ENCODE peak calls at places on chromosomes 4 and X, in nine cellular contexts. I, K, S, F, H, J, B, D and E are unnamed samples.

GRCh38 chrX:19176901-19177630 is 54.8 kb upstream of the ADGRG2 start:
- DNase-seq in D (no peak), B (no peak), F (no peak), J (no peak), K (no peak), H (no peak), S (no peak), I (no peak), E (no peak)

GRCh38 chrX:67290489-67291220 is 253.2 kb upstream of the AR start:
- DNase-seq in F (no peak), S (no peak), J (no peak), H (no peak), D (no peak), I (no peak), K (no peak), B (no peak), E (no peak)

GRCh38 chr4:26000274-26000950 is 86.4 kb downstream of the SMIM20 start:
- DNase-seq in H (no peak), I (no peak), S (no peak), F (no peak), D (no peak), B (no peak), J (no peak), K (peak), E (no peak)

GRCh38 chr4:149113804-149114430 is 671.7 kb upstream of the NR3C2 start:
- DNase-seq in K (peak), S (no peak), F (no peak), B (no peak), I (no peak), D (no peak), H (no peak), J (no peak), E (no peak)

GRCh38 chr4:156971623-156972369 is at the start of gene PDGFC:
- DNase-seq in S (no peak), B (peak), K (peak), H (peak), F (no peak), J (no peak), D (peak), I (peak), E (peak)

GRCh38 chr4:125254111-125254510 is 60.6 kb upstream of the FAT4 start:
- DNase-seq in B (no peak), F (no peak), I (no peak), K (peak), H (no peak), D (no peak), S (no peak), J (no peak), E (no peak)

GRCh38 chr4:137376312-137376711 is 156.0 kb downstream of the PCDH18 start:
- DNase-seq in D (no peak), K (no peak), J (no peak), B (no peak), F (no peak), S (no peak), I (no peak), H (no peak), E (no peak)

GRCh38 chr4:168784786-168785461 is 225.1 kb downstream of the CBR4 start:
- DNase-seq in K (no peak), D (peak), J (no peak), S (no peak), B (peak), H (no peak), F (no peak), I (no peak), E (peak)

GRCh38 chrX:142266417-142266816 is 61.3 kb upstream of the MAGEC2 start:
- DNase-seq in K (no peak), J (no peak), I (no peak), B (no peak), H (no peak), D (no peak), F (no peak), S (no peak), E (no peak)